ENCODE peak calls at places on chromosomes 11 and 22, in five cellular contexts. One of them, this sample, is unnamed.

GRCh38 chr11:113873241-113873626 is 2.1 kb downstream of the USP28 start:
- DNase-seq in transverse colon: no peak
- DNase-seq in left ventricle myocardium inferior: peak
- DNase-seq in gastrocnemius medialis: peak
- DNase-seq in brain microvascular endothelial cell: peak
- DNase-seq in this sample: no peak

GRCh38 chr11:90594658-90595057 is 371.8 kb upstream of the CHORDC1 start:
- DNase-seq in transverse colon: no peak
- DNase-seq in brain microvascular endothelial cell: no peak
- DNase-seq in gastrocnemius medialis: no peak
- DNase-seq in left ventricle myocardium inferior: no peak
- DNase-seq in this sample: no peak

GRCh38 chr11:13283636-13284035 is 6.0 kb downstream of the BMAL1 start:
- DNase-seq in gastrocnemius medialis: no peak
- DNase-seq in left ventricle myocardium inferior: no peak
- DNase-seq in brain microvascular endothelial cell: no peak
- DNase-seq in transverse colon: no peak
- DNase-seq in this sample: no peak

GRCh38 chr22:34414467-34415440 is 494.5 kb upstream of the LARGE1 start:
- DNase-seq in gastrocnemius medialis: no peak
- DNase-seq in transverse colon: peak
- DNase-seq in left ventricle myocardium inferior: no peak
- DNase-seq in brain microvascular endothelial cell: no peak
- DNase-seq in this sample: no peak

GRCh38 chr11:82790723-82791487 is 57.2 kb upstream of the FAM181B start:
- DNase-seq in gastrocnemius medialis: no peak
- DNase-seq in left ventricle myocardium inferior: no peak
- DNase-seq in brain microvascular endothelial cell: no peak
- DNase-seq in transverse colon: no peak
- DNase-seq in this sample: no peak

GRCh38 chr11:72352859-72353551 is 81.3 kb downstream of the CLPB start:
- DNase-seq in gastrocnemius medialis: no peak
- DNase-seq in brain microvascular endothelial cell: peak
- DNase-seq in transverse colon: no peak
- DNase-seq in left ventricle myocardium inferior: no peak
- DNase-seq in this sample: no peak

GRCh38 chr11:44417756-44418437 is 108.0 kb upstream of the ALX4 start:
- DNase-seq in transverse colon: no peak
- DNase-seq in left ventricle myocardium inferior: no peak
- DNase-seq in gastrocnemius medialis: no peak
- DNase-seq in brain microvascular endothelial cell: no peak
- DNase-seq in this sample: no peak

GRCh38 chr11:124115782-124116616 is 749 bp downstream of the VWA5A start:
- DNase-seq in brain microvascular endothelial cell: no peak
- DNase-seq in gastrocnemius medialis: no peak
- DNase-seq in transverse colon: peak
- DNase-seq in left ventricle myocardium inferior: no peak
- DNase-seq in this sample: no peak

GRCh38 chr22:18115844-18116480 is 5.4 kb downstream of the TUBA8 start:
- DNase-seq in transverse colon: no peak
- DNase-seq in gastrocnemius medialis: peak
- DNase-seq in left ventricle myocardium inferior: no peak
- DNase-seq in brain microvascular endothelial cell: no peak
- DNase-seq in this sample: no peak

GRCh38 chr11:74926304-74927030 is 22.4 kb downstream of the XRRA1 start:
- DNase-seq in left ventricle myocardium inferior: no peak
- DNase-seq in brain microvascular endothelial cell: peak
- DNase-seq in transverse colon: no peak
- DNase-seq in gastrocnemius medialis: no peak
- DNase-seq in this sample: no peak

GRCh38 chr11:124943242-124943641 is 7.4 kb upstream of the HEPACAM start:
- DNase-seq in left ventricle myocardium inferior: no peak
- DNase-seq in gastrocnemius medialis: no peak
- DNase-seq in transverse colon: no peak
- DNase-seq in brain microvascular endothelial cell: no peak
- DNase-seq in this sample: peak

GRCh38 chr22:47654922-47655451 is 892.5 kb downstream of the TBC1D22A start:
- DNase-seq in gastrocnemius medialis: no peak
- DNase-seq in brain microvascular endothelial cell: no peak
- DNase-seq in transverse colon: no peak
- DNase-seq in left ventricle myocardium inferior: no peak
- DNase-seq in this sample: no peak

GRCh38 chr11:17570034-17570433 is 23.0 kb downstream of the OTOG start:
- DNase-seq in brain microvascular endothelial cell: no peak
- DNase-seq in left ventricle myocardium inferior: no peak
- DNase-seq in transverse colon: no peak
- DNase-seq in gastrocnemius medialis: no peak
- DNase-seq in this sample: peak

GRCh38 chr11:66211100-66211499 is 57.3 kb upstream of the RAB1B start:
- DNase-seq in transverse colon: no peak
- DNase-seq in gastrocnemius medialis: no peak
- DNase-seq in left ventricle myocardium inferior: no peak
- DNase-seq in brain microvascular endothelial cell: no peak
- DNase-seq in this sample: no peak

GRCh38 chr11:63906585-63906984 is 10.4 kb downstream of the RCOR2 start:
- DNase-seq in brain microvascular endothelial cell: no peak
- DNase-seq in gastrocnemius medialis: no peak
- DNase-seq in left ventricle myocardium inferior: no peak
- DNase-seq in transverse colon: peak
- DNase-seq in this sample: no peak

GRCh38 chr11:126188332-126189108 is 22.9 kb downstream of the RPUSD4 start:
- DNase-seq in gastrocnemius medialis: no peak
- DNase-seq in transverse colon: peak
- DNase-seq in left ventricle myocardium inferior: no peak
- DNase-seq in brain microvascular endothelial cell: no peak
- DNase-seq in this sample: no peak

GRCh38 chr11:105000167-105000566 is 22.8 kb downstream of the CASP5 start:
- DNase-seq in transverse colon: no peak
- DNase-seq in brain microvascular endothelial cell: peak
- DNase-seq in gastrocnemius medialis: no peak
- DNase-seq in left ventricle myocardium inferior: no peak
- DNase-seq in this sample: no peak

GRCh38 chr11:102007567-102008437 is 39.4 kb upstream of the CFAP300 start:
- DNase-seq in gastrocnemius medialis: no peak
- DNase-seq in transverse colon: peak
- DNase-seq in brain microvascular endothelial cell: no peak
- DNase-seq in left ventricle myocardium inferior: no peak
- DNase-seq in this sample: no peak

GRCh38 chr22:50146440-50147228 is 23.9 kb upstream of the PANX2 start:
- DNase-seq in brain microvascular endothelial cell: peak
- DNase-seq in transverse colon: peak
- DNase-seq in left ventricle myocardium inferior: peak
- DNase-seq in gastrocnemius medialis: no peak
- DNase-seq in this sample: peak

GRCh38 chr11:29129850-29130249 is 887.0 kb downstream of the KCNA4 start:
- DNase-seq in transverse colon: no peak
- DNase-seq in gastrocnemius medialis: no peak
- DNase-seq in brain microvascular endothelial cell: peak
- DNase-seq in left ventricle myocardium inferior: no peak
- DNase-seq in this sample: no peak

GRCh38 chr11:105929381-105929955 is 92.6 kb downstream of the MSANTD4 start:
- DNase-seq in gastrocnemius medialis: no peak
- DNase-seq in left ventricle myocardium inferior: no peak
- DNase-seq in brain microvascular endothelial cell: no peak
- DNase-seq in transverse colon: no peak
- DNase-seq in this sample: no peak

GRCh38 chr22:50524664-50525103 is 714 bp downstream of the SCO2 start:
- DNase-seq in transverse colon: no peak
- DNase-seq in gastrocnemius medialis: no peak
- DNase-seq in left ventricle myocardium inferior: no peak
- DNase-seq in brain microvascular endothelial cell: no peak
- DNase-seq in this sample: no peak

GRCh38 chr11:95144313-95145235 is 54.9 kb downstream of the ENDOD1 start:
- DNase-seq in brain microvascular endothelial cell: no peak
- DNase-seq in left ventricle myocardium inferior: no peak
- DNase-seq in gastrocnemius medialis: no peak
- DNase-seq in transverse colon: no peak
- DNase-seq in this sample: no peak

GRCh38 chr11:47494996-47495855 is 46.3 kb upstream of the RAPSN start:
- DNase-seq in left ventricle myocardium inferior: no peak
- DNase-seq in brain microvascular endothelial cell: no peak
- DNase-seq in transverse colon: no peak
- DNase-seq in gastrocnemius medialis: no peak
- DNase-seq in this sample: no peak

GRCh38 chr11:112029460-112029859 is 4.3 kb downstream of the DLAT start:
- DNase-seq in left ventricle myocardium inferior: no peak
- DNase-seq in transverse colon: no peak
- DNase-seq in brain microvascular endothelial cell: no peak
- DNase-seq in gastrocnemius medialis: no peak
- DNase-seq in this sample: no peak
- H3K4me3 ChIP-seq in left ventricle myocardium inferior: no peak
- H3K4me3 ChIP-seq in transverse colon: no peak
- H3K4me3 ChIP-seq in brain microvascular endothelial cell: no peak
- H3K4me3 ChIP-seq in gastrocnemius medialis: no peak
- H3K4me3 ChIP-seq in this sample: no peak

GRCh38 chr22:37198290-37199102 is 10.4 kb upstream of the C1QTNF6 start:
- DNase-seq in left ventricle myocardium inferior: peak
- DNase-seq in transverse colon: peak
- DNase-seq in gastrocnemius medialis: peak
- DNase-seq in brain microvascular endothelial cell: peak
- DNase-seq in this sample: peak
- H3K27ac ChIP-seq in left ventricle myocardium inferior: peak
- H3K27ac ChIP-seq in transverse colon: peak
- H3K27ac ChIP-seq in gastrocnemius medialis: peak
- H3K27ac ChIP-seq in brain microvascular endothelial cell: peak
- H3K27ac ChIP-seq in this sample: peak

GRCh38 chr11:1547467-1548098 is 24.5 kb downstream of the DUSP8 start:
- DNase-seq in transverse colon: no peak
- DNase-seq in left ventricle myocardium inferior: no peak
- DNase-seq in brain microvascular endothelial cell: no peak
- DNase-seq in gastrocnemius medialis: no peak
- DNase-seq in this sample: no peak

GRCh38 chr11:1546077-1546535 is 26.0 kb downstream of the DUSP8 start:
- DNase-seq in left ventricle myocardium inferior: no peak
- DNase-seq in gastrocnemius medialis: no peak
- DNase-seq in brain microvascular endothelial cell: no peak
- DNase-seq in transverse colon: peak
- DNase-seq in this sample: no peak

GRCh38 chr11:1545432-1545831 is 26.6 kb downstream of the DUSP8 start:
- DNase-seq in gastrocnemius medialis: no peak
- DNase-seq in left ventricle myocardium inferior: no peak
- DNase-seq in transverse colon: no peak
- DNase-seq in brain microvascular endothelial cell: no peak
- DNase-seq in this sample: no peak

GRCh38 chr11:1548221-1549070 is 23.6 kb downstream of the DUSP8 start:
- DNase-seq in left ventricle myocardium inferior: peak
- DNase-seq in gastrocnemius medialis: peak
- DNase-seq in brain microvascular endothelial cell: peak
- DNase-seq in transverse colon: peak
- DNase-seq in this sample: peak

GRCh38 chr11:1546536-1547466 is 25.3 kb downstream of the DUSP8 start:
- DNase-seq in brain microvascular endothelial cell: no peak
- DNase-seq in left ventricle myocardium inferior: no peak
- DNase-seq in gastrocnemius medialis: no peak
- DNase-seq in transverse colon: peak
- DNase-seq in this sample: peak
- H3K4me3 ChIP-seq in brain microvascular endothelial cell: no peak
- H3K4me3 ChIP-seq in left ventricle myocardium inferior: peak
- H3K4me3 ChIP-seq in gastrocnemius medialis: peak
- H3K4me3 ChIP-seq in transverse colon: peak
- H3K4me3 ChIP-seq in this sample: peak

GRCh38 chr11:131192628-131193027 is 177.8 kb upstream of the NTM start:
- DNase-seq in left ventricle myocardium inferior: no peak
- DNase-seq in brain microvascular endothelial cell: no peak
- DNase-seq in gastrocnemius medialis: no peak
- DNase-seq in transverse colon: no peak
- DNase-seq in this sample: no peak
- H3K27ac ChIP-seq in left ventricle myocardium inferior: no peak
- H3K27ac ChIP-seq in brain microvascular endothelial cell: no peak
- H3K27ac ChIP-seq in gastrocnemius medialis: no peak
- H3K27ac ChIP-seq in transverse colon: no peak
- H3K27ac ChIP-seq in this sample: no peak

This sample was measured in dorsolateral prefrontal cortex.